ENCODE peak calls at places on chromosome 7, in five cellular contexts. G is activated T-cell treated with anti-CD3 and anti-CD28 coated beads, Interleukin-2, amount 50 U/mL, for 48 hours; W is HEK293T; K is CD4-positive, alpha-beta T cell; Y is ovary. U is an unnamed sample.
A peak's percentile ranks its signal among the peaks of the same experiment; 100 is the strongest.

GRCh38 chr7:28528899-28529298 is 116.6 kb downstream of the CREB5 start:
- DNase-seq in G (no peak), W (no peak), K (no peak), Y (no peak), U (no peak)

GRCh38 chr7:102080371-102081243 is 206.1 kb upstream of the SH2B2 start:
- DNase-seq in G (no peak), W (no peak), K (no peak), Y (no peak), U (no peak)

GRCh38 chr7:75795831-75796285 is 17.7 kb downstream of the CCL24 start:
- DNase-seq in G (no peak), W (no peak), K (no peak), Y (peak; percentile 82), U (no peak)

GRCh38 chr7:7103343-7104313 is 78.7 kb upstream of the C1GALT1 start:
- DNase-seq in G (no peak), W (peak; percentile 47), K (no peak), Y (no peak), U (peak; percentile 80)

GRCh38 chr7:148084138-148084537 is 506.4 kb upstream of the C7orf33 start:
- DNase-seq in G (peak; percentile 18), W (peak; percentile 64), K (no peak), Y (peak; percentile 65), U (peak; percentile 77)

GRCh38 chr7:6015917-6016652 is 7.0 kb downstream of the AIMP2 start:
- DNase-seq in G (no peak), W (no peak), K (no peak), Y (peak; percentile 73), U (peak; percentile 35)

GRCh38 chr7:2962860-2963259 is 80.8 kb downstream of the CARD11 start:
- DNase-seq in G (no peak), W (no peak), K (no peak), Y (no peak), U (no peak)

GRCh38 chr7:22943997-22944396 is 69.9 kb downstream of the HYCC1 start:
- DNase-seq in G (no peak), W (no peak), K (no peak), Y (no peak), U (peak; percentile 52)

GRCh38 chr7:86950360-86950759 is 109.1 kb downstream of the ELAPOR2 start:
- DNase-seq in G (no peak), W (no peak), K (no peak), Y (no peak), U (no peak)

GRCh38 chr7:13851756-13852155 is 137.7 kb downstream of the ETV1 start:
- DNase-seq in G (no peak), W (no peak), K (no peak), Y (no peak), U (no peak)

GRCh38 chr7:18724311-18724710 is 228.8 kb downstream of the HDAC9 start:
- DNase-seq in G (no peak), W (no peak), K (no peak), Y (no peak), U (peak; percentile 8)

GRCh38 chr7:111113263-111114017 is 22.5 kb downstream of the LRRN3 start:
- DNase-seq in G (no peak), W (no peak), K (no peak), Y (no peak), U (peak; percentile 29)

GRCh38 chr7:211715-212058 is 19.3 kb downstream of the FAM20C start:
- DNase-seq in G (no peak), W (no peak), K (no peak), Y (no peak), U (no peak)

GRCh38 chr7:101507791-101508252 is 121.3 kb downstream of the MYL10 start:
- DNase-seq in G (peak; percentile 54), W (peak; percentile 76), K (no peak), Y (peak; percentile 26), U (peak; percentile 85)

GRCh38 chr7:33070277-33070676 is 7.7 kb upstream of the NT5C3A start:
- DNase-seq in G (no peak), W (no peak), K (no peak), Y (no peak), U (no peak)

GRCh38 chr7:80623465-80624252 is 14.8 kb upstream of the CD36 start:
- DNase-seq in G (no peak), W (no peak), K (no peak), Y (no peak), U (no peak)

GRCh38 chr7:101598981-101599681 is 30.0 kb downstream of the MYL10 start:
- DNase-seq in G (no peak), W (no peak), K (no peak), Y (no peak), U (no peak)

GRCh38 chr7:78284945-78285344 is 486.4 kb downstream of the PHTF2 start:
- DNase-seq in G (no peak), W (no peak), K (no peak), Y (no peak), U (no peak)

GRCh38 chr7:132002343-132002968 is 446.0 kb upstream of the PODXL start:
- DNase-seq in G (no peak), W (no peak), K (no peak), Y (no peak), U (no peak)

GRCh38 chr7:112581529-112581928 is 100.7 kb downstream of the LSMEM1 start:
- DNase-seq in G (no peak), W (no peak), K (no peak), Y (no peak), U (no peak)

GRCh38 chr7:124532166-124532565 is 233.4 kb downstream of the GPR37 start:
- DNase-seq in G (no peak), W (no peak), K (no peak), Y (no peak), U (no peak)

GRCh38 chr7:137681657-137682562 is 164.9 kb downstream of the DGKI start:
- DNase-seq in G (no peak), W (no peak), K (no peak), Y (no peak), U (peak; percentile 66)

GRCh38 chr7:27923308-27923980 is 183.5 kb downstream of the TAX1BP1 start:
- DNase-seq in G (no peak), W (no peak), K (no peak), Y (no peak), U (no peak)

GRCh38 chr7:153530441-153530840 is 521.8 kb upstream of the DPP6 start:
- DNase-seq in G (no peak), W (no peak), K (no peak), Y (no peak), U (no peak)

GRCh38 chr7:116433246-116433645 is 66.3 kb upstream of the CAV2 start:
- DNase-seq in G (no peak), W (no peak), K (no peak), Y (no peak), U (no peak)

GRCh38 chr7:8295638-8296361 is 33.8 kb upstream of the ICA1 start:
- DNase-seq in G (no peak), W (peak; percentile 64), K (no peak), Y (no peak), U (peak; percentile 92)

U was measured in RKO.